ENCODE peak calls at places on chromosome X, in ten cellular contexts. K is cardiac fibroblast; V is choroid plexus epithelial cell; G is CD8-positive, alpha-beta memory T cell; D is H1; Y is NB4; N is foreskin fibroblast; R is mesenchymal stem cell; W is colonic mucosa; F is mesendoderm. O is an unnamed sample.
A peak's percentile ranks its signal among the peaks of the same experiment; 100 is the strongest.

GRCh38 chrX:115177941-115178340 is 11.3 kb upstream of the RBMXL3 start:
- DNase-seq in K (peak; percentile 5), V (peak; percentile 30), G (no peak), D (no peak), Y (no peak), N (peak; percentile 8), R (peak; percentile 30), W (no peak), F (peak; percentile 11), O (no peak)

GRCh38 chrX:10025742-10026493 is 58.8 kb downstream of the CLDN34 start:
- DNase-seq in K (no peak), V (no peak), G (no peak), D (no peak), Y (no peak), N (no peak), R (no peak), W (no peak), F (no peak), O (no peak)

GRCh38 chrX:39645059-39645895 is 452.5 kb downstream of the BCOR start:
- DNase-seq in K (peak; percentile 88), V (peak; percentile 78), G (no peak), D (no peak), Y (peak; percentile 71), N (peak; percentile 80), R (peak; percentile 84), W (peak; percentile 25), F (peak; percentile 51), O (peak; percentile 24)

GRCh38 chrX:110425222-110425621 is 66.6 kb downstream of the RTL9 start:
- DNase-seq in K (no peak), V (no peak), G (no peak), D (no peak), Y (no peak), N (peak; percentile 70), R (no peak), W (no peak), F (no peak), O (no peak)

GRCh38 chrX:150615356-150615755 is 46.9 kb downstream of the MTM1 start:
- DNase-seq in K (no peak), V (no peak), G (no peak), D (no peak), Y (no peak), N (no peak), R (no peak), W (no peak), F (no peak), O (peak; percentile 9)

GRCh38 chrX:44267116-44267515 is 76.4 kb downstream of the EFHC2 start:
- DNase-seq in K (no peak), V (peak; percentile 7), G (no peak), D (no peak), Y (no peak), N (no peak), R (no peak), W (no peak), F (no peak), O (no peak)

GRCh38 chrX:13778916-13779315 is 38.0 kb downstream of the GPM6B start:
- DNase-seq in K (peak; percentile 55), V (peak; percentile 65), G (no peak), D (no peak), Y (peak; percentile 25), N (peak; percentile 81), R (no peak), W (no peak), F (peak; percentile 73), O (no peak)

GRCh38 chrX:153641575-153642312 is 5.3 kb upstream of the DUSP9 start:
- DNase-seq in K (no peak), V (no peak), G (no peak), D (no peak), Y (no peak), N (no peak), R (no peak), W (no peak), F (peak; percentile 29), O (no peak)

GRCh38 chrX:20066968-20067708 is 49.6 kb downstream of the MAP7D2 start:
- DNase-seq in K (peak; percentile 71), V (peak; percentile 81), G (no peak), D (no peak), Y (peak; percentile 67), N (peak; percentile 63), R (peak; percentile 51), W (peak; percentile 31), F (peak; percentile 55), O (peak; percentile 16)

GRCh38 chrX:11867610-11868345 is 109.7 kb downstream of the MSL3 start:
- DNase-seq in K (no peak), V (no peak), G (no peak), D (no peak), Y (peak; percentile 1), N (no peak), R (no peak), W (no peak), F (no peak), O (no peak)

DNA sequence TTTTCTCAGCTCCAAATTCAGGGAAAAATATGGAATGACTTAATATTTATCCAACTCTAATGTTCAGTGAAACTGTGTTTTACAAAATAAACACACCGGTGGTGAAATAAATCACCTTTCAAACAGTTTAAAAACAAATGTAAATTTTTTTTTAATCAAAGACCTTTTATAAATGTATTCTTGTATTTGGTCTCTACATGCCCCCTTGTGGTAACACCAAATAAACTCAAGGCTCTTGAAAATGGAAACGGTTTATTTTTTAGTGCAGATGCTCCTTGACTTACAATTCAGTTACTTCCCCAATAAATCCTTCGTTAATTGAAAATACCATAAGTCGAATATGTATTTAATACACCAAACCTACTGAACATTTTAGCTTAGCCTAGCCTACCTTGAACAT is 45.9 kb upstream of the ITM2A start:
- DNase-seq in K (peak; percentile 30), V (peak; percentile 26), G (no peak), D (no peak), Y (peak; percentile 35), N (peak; percentile 24), R (no peak), W (no peak), F (peak; percentile 12), O (no peak)
- H3K4me3 ChIP-seq in K (peak overlapping the region; percentile 24), V (peak overlapping the region; percentile 18), G (peak overlapping the region; percentile 42), D (no peak overlapping the region), Y (peak overlapping the region; percentile 32), N (peak overlapping the region; percentile 54), R (peak overlapping the region; percentile 72), W (no peak overlapping the region), F (no peak overlapping the region), O (no peak overlapping the region)

DNA sequence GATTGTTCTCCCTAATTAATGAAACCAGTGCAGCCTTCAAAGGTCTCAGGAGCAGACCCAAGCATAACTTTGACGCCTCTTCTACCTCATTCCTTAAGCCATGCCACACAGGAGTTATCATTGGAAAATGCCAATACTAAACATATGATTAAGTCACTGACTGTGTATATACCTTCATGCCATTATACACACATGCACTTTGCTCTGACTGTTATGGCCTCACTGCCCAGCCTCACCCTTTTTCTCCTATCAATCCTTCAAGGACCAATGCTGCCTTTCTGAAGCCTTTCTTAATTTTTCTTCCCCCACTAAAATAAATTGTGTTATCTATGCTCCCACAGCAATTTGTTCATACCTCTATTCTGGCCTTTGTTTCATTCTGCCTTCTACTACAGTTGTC is 725.6 kb downstream of the RPA4 start:
- DNase-seq in K (no peak), V (no peak), G (no peak), D (no peak), Y (no peak), N (no peak), R (no peak), W (no peak), F (no peak), O (no peak)
- H3K4me3 ChIP-seq in K (no peak overlapping the region), V (no peak overlapping the region), G (no peak overlapping the region), D (no peak overlapping the region), Y (no peak overlapping the region), N (no peak overlapping the region), R (no peak overlapping the region), W (no peak overlapping the region), F (no peak overlapping the region), O (no peak overlapping the region)

DNA sequence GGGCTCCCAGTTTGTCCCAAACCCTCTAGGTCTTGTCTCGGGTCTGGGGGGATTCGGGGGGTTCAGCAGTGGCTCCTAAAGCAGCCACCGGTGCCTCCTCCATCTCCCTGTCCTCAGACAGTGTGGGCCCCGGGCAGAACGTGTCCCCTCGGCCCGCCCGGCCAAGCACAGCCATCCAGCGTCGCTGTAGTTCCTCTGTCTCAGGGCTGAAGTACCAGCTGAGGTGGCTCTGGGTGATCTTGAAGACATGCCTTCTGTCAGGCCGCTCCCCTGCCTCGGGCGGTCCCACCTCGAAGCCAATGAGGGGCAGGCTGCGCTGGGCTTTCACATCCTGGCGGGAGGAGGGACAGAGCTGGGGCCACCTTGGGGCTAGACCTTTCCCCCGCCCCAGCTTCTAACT is 5.9 kb downstream of the TSR2 start:
- DNase-seq in K (no peak), V (no peak), G (no peak), D (no peak), Y (no peak), N (no peak), R (no peak), W (no peak), F (peak; percentile 51), O (no peak)
- H3K4me3 ChIP-seq in K (no peak overlapping the region), V (no peak overlapping the region), G (no peak overlapping the region), D (no peak overlapping the region), Y (no peak overlapping the region), N (no peak overlapping the region), R (no peak overlapping the region), W (no peak overlapping the region), F (no peak overlapping the region), O (no peak overlapping the region)

DNA sequence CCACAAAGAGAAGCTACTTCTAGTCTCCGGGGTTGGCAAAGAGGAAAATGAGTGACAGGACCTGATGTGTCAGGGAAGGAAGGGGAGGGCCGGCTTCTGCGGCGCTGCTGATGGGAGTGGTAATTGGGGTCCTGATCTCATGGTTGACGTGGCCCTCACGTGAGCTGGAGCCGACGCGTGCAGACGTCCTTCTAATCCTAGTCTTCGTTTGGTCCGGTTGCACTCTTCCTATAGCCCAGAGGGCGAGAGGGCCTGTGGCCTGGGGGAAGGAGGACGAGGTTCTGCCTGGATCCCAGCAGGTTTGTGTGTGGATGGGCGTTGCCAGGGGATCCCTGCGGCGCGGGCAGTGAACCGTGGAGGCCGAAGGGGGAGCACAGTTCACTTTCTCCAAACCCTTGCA is at the start of gene ARMCX1:
- DNase-seq in K (peak; percentile 76), V (peak; percentile 80), G (no peak), D (peak; percentile 23), Y (peak; percentile 1), N (peak; percentile 88), R (peak; percentile 86), W (peak; percentile 66), F (peak; percentile 65), O (peak; percentile 52)
- H3K4me3 ChIP-seq in K (peak within 1 kb of the TSS; percentile 54), V (peak within 1 kb of the TSS; percentile 72), G (peak within 1 kb of the TSS; percentile 32), D (peak within 1 kb of the TSS; percentile 63), Y (no peak within 1 kb of the TSS), N (peak within 1 kb of the TSS; percentile 85), R (peak within 1 kb of the TSS; percentile 87), W (peak within 1 kb of the TSS; percentile 34), F (peak within 1 kb of the TSS; percentile 46), O (peak within 1 kb of the TSS; percentile 43)

DNA sequence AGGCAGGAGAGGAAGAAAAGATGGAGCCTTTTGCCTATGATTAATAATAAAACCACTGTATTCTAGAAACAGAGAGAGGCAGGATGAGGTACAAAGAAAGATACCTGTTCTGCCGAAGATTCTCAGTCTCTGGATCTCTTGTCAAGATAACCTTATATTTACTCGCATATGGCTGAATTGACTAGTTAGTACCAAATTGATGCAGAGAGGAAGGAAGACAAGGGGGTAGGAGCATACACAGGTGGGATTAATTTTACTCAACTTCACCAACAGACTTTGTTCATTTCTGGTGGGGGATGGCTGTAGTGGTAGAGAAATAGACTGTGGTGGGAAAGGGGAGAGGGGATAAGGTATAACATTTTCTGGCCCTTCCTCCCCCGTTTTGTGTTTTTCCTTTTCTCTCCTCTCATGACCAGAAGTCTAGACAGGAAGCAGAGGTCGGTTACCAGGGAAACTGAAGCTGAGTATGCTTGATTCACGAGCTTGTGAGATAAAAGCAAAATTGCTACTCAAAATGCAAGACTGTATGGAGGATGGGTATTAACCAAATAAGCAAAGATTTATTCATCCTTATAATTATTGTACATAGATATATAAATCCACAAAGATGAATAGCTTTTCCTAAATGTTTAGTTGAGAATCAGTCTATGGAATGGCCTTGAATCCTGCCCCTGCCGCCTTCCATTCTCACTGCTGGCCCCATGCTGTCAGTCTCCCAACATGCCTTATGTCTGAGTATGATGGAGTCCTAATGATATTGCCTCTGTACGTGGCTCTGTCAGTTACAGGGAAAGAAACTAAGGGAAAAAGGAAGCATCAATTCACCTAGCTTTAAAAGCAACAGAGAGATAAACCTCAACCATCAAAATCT is 17.8 kb upstream of the PAGE2B start:
- DNase-seq in K (peak; percentile 71), V (peak; percentile 75), G (peak; percentile 7), D (no peak), Y (no peak), N (peak; percentile 8), R (peak; percentile 60), W (no peak), F (peak; percentile 1), O (no peak)
- H3K4me3 ChIP-seq in K (no peak overlapping the region), V (peak overlapping the region; percentile 1), G (peak overlapping the region; percentile 33), D (no peak overlapping the region), Y (no peak overlapping the region), N (no peak overlapping the region), R (no peak overlapping the region), W (no peak overlapping the region), F (no peak overlapping the region), O (no peak overlapping the region)

O was measured in body of pancreas.